ENCODE peak calls at places on chromosomes 16 and 17, in seven cellular contexts. U is cardiac muscle cell, V is coronary artery, P is GM13977, F is spleen, R is upper lobe of right lung, D is pancreas. G is an unnamed sample.

GRCh38 chr16:14125030-14125681 is 54.0 kb downstream of the MRTFB start:
- DNase-seq in R (no peak), F (no peak), D (no peak), P (no peak), V (no peak), U (no peak), G (no peak)

GRCh38 chr16:53209489-53209888 is 154.7 kb downstream of the CHD9 start:
- DNase-seq in U (no peak), P (no peak), R (no peak), D (no peak), F (no peak), V (no peak), G (no peak)

GRCh38 chr17:7466644-7467341 is 12.6 kb downstream of the ZBTB4 start:
- DNase-seq in F (peak; percentile 75), V (no peak), R (no peak), D (peak; percentile 67), P (no peak), U (peak; percentile 73), G (no peak)

GRCh38 chr17:76917829-76918228 is 49.6 kb downstream of the MGAT5B start:
- DNase-seq in R (no peak), D (no peak), U (no peak), V (no peak), F (no peak), P (no peak), G (no peak)

GRCh38 chr17:72118588-72119279 is 2.1 kb upstream of the SOX9 start:
- DNase-seq in P (peak; percentile 55), U (peak; percentile 93), F (no peak), R (no peak), D (peak; percentile 52), V (no peak), G (peak; percentile 59)

GRCh38 chr16:67733734-67734470 is 14.8 kb upstream of the GFOD2 start:
- DNase-seq in D (no peak), U (no peak), F (no peak), P (no peak), R (no peak), V (no peak), G (no peak)

GRCh38 chr16:50282010-50282538 is 15.7 kb downstream of the ADCY7 start:
- DNase-seq in F (peak; percentile 97), P (peak; percentile 77), V (no peak), R (peak; percentile 91), D (peak; percentile 66), U (peak; percentile 90), G (no peak)

GRCh38 chr17:81917565-81918332 is at the start of gene SIRT7:
- DNase-seq in R (peak; percentile 90), P (peak; percentile 99), F (peak; percentile 94), V (peak; percentile 86), U (peak; percentile 75), D (peak; percentile 93), G (no peak)

GRCh38 chr16:67750466-67750865 is 31.4 kb upstream of the GFOD2 start:
- DNase-seq in D (no peak), R (no peak), F (no peak), P (no peak), V (no peak), U (no peak), G (no peak)

GRCh38 chr17:82837586-82838320 is 2.1 kb downstream of the ZNF750 start:
- DNase-seq in P (no peak), U (no peak), V (no peak), F (peak; percentile 36), D (no peak), R (peak; percentile 69), G (no peak)

GRCh38 chr17:75241143-75241430 is 20.3 kb downstream of the GGA3 start:
- DNase-seq in U (peak; percentile 62), D (no peak), F (no peak), V (no peak), R (no peak), P (no peak), G (no peak)

GRCh38 chr17:4017377-4017776 is 53.1 kb upstream of the ATP2A3 start:
- DNase-seq in P (no peak), U (no peak), D (peak; percentile 64), F (no peak), R (no peak), V (no peak), G (no peak)

GRCh38 chr17:12137859-12138258 is 117.2 kb downstream of the MAP2K4 start:
- DNase-seq in R (no peak), F (no peak), D (no peak), P (no peak), U (no peak), V (no peak), G (no peak)

GRCh38 chr17:39077874-39078273 is 73.6 kb downstream of the PLXDC1 start:
- DNase-seq in V (no peak), R (no peak), D (no peak), P (no peak), U (no peak), F (no peak), G (no peak)
- TF ChIP-seq CTCF in V (no peak), R (no peak), D (no peak), P (no peak), U (no peak), F (no peak), G (peak; percentile 26)

DNA sequence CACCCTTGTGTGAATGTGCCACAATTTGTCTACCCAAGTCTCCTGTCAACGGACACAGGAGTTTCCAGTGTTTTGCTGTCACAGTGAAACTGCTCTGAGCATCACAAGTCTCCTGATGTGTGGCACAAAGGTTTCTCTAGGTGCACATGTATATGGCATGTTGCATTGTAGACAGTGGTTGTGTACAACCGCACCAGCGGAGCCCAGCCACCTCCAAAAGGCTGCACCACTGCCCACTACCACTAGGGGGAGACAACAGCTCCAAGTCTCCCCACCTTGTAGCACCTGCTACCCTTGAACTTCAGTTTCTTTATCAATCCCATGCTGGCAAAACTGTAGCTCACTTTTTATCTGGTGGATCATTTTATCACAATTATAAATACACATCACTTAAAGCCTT is 95.5 kb upstream of the ZNF469 start:
- DNase-seq in U (no peak), V (no peak), P (no peak), D (peak; percentile 9), R (no peak), F (no peak), G (no peak)
- TF ChIP-seq CTCF in U (peak; percentile 48), V (no peak), P (peak; percentile 49), D (peak; percentile 14), R (peak; percentile 28), F (peak; percentile 41), G (peak; percentile 75)

GRCh38 chr17:68432086-68432864 is 25.0 kb downstream of the WIPI1 start:
- DNase-seq in D (no peak), V (no peak), F (peak; percentile 28), P (no peak), U (no peak), R (no peak), G (no peak)
- TF ChIP-seq CTCF in D (no peak), V (no peak), F (no peak), P (no peak), U (no peak), R (no peak), G (no peak)

GRCh38 chr16:74724820-74725549 is 24.3 kb upstream of the MLKL start:
- DNase-seq in D (no peak), V (no peak), R (no peak), U (peak; percentile 42), F (no peak), P (no peak), G (no peak)
- TF ChIP-seq CTCF in D (no peak), V (no peak), R (no peak), U (peak; percentile 10), F (no peak), P (no peak), G (peak; percentile 20)

GRCh38 chr16:30351586-30352419 is 3.3 kb downstream of the CD2BP2 start:
- DNase-seq in F (peak; percentile 49), R (peak; percentile 84), U (peak; percentile 95), P (no peak), V (no peak), D (peak; percentile 94), G (no peak)

GRCh38 chr16:30353438-30354129 is 1.5 kb downstream of the CD2BP2 start:
- DNase-seq in R (no peak), V (no peak), U (no peak), P (no peak), D (peak; percentile 76), F (peak; percentile 74), G (no peak)

GRCh38 chr16:30351001-30351441 is 4.1 kb downstream of the CD2BP2 start:
- DNase-seq in V (no peak), R (no peak), P (no peak), U (no peak), F (peak; percentile 63), D (peak; percentile 39), G (no peak)

GRCh38 chr16:30354423-30355143 is 525 bp downstream of the CD2BP2 start:
- DNase-seq in D (peak; percentile 33), F (peak; percentile 78), V (no peak), R (no peak), P (no peak), U (no peak), G (no peak)

DNA sequence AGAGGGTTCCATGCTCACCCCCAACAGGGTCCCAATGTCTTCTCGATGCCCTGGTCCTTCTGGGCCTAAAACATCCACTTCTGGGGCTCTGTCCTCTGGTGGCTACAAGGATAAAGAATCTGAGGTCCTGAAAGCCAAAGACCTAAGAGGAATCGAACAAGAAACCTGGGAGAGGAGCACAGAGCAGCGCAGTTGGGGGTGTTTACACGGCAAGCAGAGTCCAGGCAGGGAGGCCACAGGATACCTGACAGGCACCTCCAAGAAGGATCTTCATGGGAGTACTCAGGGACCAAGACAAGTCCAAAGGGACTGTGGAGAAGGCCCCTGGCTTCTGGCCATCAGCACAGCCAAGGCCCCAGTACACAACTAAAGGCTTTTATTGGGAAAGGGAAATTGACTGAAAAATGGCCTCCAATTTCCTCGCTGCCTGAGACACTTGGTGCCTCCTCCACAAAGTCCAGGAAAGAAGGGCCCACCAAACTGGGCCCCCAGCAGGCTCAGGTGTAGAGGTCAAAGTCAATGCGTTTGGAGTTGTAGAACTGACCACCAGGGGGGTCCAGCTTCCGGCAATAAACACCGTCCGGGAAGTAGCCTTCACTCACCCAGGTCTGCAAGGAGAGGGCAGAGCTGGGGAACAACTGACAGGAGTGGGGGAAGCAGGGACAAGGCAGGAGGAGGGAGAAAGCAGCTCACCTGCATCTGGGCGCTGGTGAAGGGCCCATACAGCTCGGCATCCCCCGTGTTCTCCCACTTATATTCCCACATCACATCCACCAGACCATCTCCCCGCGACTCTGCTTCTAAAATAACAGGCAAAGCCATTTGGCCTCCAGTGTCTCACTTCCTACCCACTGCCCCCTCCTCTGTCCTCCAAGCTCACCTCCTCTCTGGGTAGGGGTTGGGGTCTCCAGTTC is 2.4 kb downstream of the CD2BP2 start:
- DNase-seq in U (no peak), R (no peak), F (peak; percentile 40), V (no peak), D (peak; percentile 41), P (no peak), G (no peak)
- TF ChIP-seq CTCF in U (peak; percentile 27), R (no peak), F (no peak), V (no peak), D (no peak), P (no peak), G (no peak)

GRCh38 chr17:45370949-45371413 is 54.2 kb upstream of the MAP3K14 start:
- DNase-seq in V (peak; percentile 40), F (no peak), D (no peak), R (peak; percentile 27), U (no peak), P (no peak), G (no peak)

GRCh38 chr17:45368661-45369060 is 51.8 kb upstream of the MAP3K14 start:
- DNase-seq in D (no peak), U (peak; percentile 78), F (no peak), V (no peak), P (no peak), R (no peak), G (no peak)

GRCh38 chr17:45372325-45372869 is 55.6 kb upstream of the MAP3K14 start:
- DNase-seq in R (peak; percentile 23), V (peak; percentile 70), D (no peak), P (no peak), F (no peak), U (peak; percentile 32), G (no peak)

GRCh38 chr17:45374501-45374900 is 57.7 kb upstream of the MAP3K14 start:
- DNase-seq in D (no peak), R (no peak), V (no peak), U (no peak), F (no peak), P (no peak), G (no peak)

GRCh38 chr17:45371414-45372324 is 54.8 kb upstream of the MAP3K14 start:
- DNase-seq in D (peak; percentile 90), F (peak; percentile 82), R (peak; percentile 93), U (peak; percentile 99), V (peak; percentile 91), P (no peak), G (peak; percentile 72)
- TF ChIP-seq CTCF in D (no peak), F (no peak), R (no peak), U (peak; percentile 16), V (no peak), P (no peak), G (no peak)